ENCODE peak calls at places on chromosomes 5 and 9, in five cellular contexts. V is colonic mucosa, P is kidney, C is K562, O is ovary. B is an unnamed sample. For H3K36me3 and H3K4me1, the result is how much of the 10 kb centered on the place peaks cover.

GRCh38 chr9:21983509-21983908 is 10.7 kb downstream of the CDKN2A start:
- DNase-seq in V (no peak), P (no peak), C (no peak), O (no peak), B (no peak)

GRCh38 chr5:72412283-72413055 is 92.3 kb downstream of the PTCD2 start:
- DNase-seq in V (no peak), P (no peak), C (no peak), O (no peak), B (no peak)

GRCh38 chr5:123448743-123449142 is 25.5 kb upstream of the CEP120 start:
- DNase-seq in V (no peak), P (no peak), C (no peak), O (no peak), B (no peak)

GRCh38 chr9:122403381-122404002 is 32.7 kb downstream of the PTGS1 start:
- DNase-seq in V (no peak), P (no peak), C (no peak), O (no peak), B (no peak)

GRCh38 chr5:132428811-132429440 is 59.4 kb downstream of the SLC22A5 start:
- DNase-seq in V (no peak), P (no peak), C (no peak), O (no peak), B (no peak)

GRCh38 chr5:134114886-134115805 is 665 bp downstream of the TCF7 start:
- DNase-seq in V (no peak), P (peak), C (peak), O (peak), B (peak)

GRCh38 chr9:16540996-16541668 is 329.3 kb downstream of the BNC2 start:
- DNase-seq in V (no peak), P (no peak), C (no peak), O (no peak), B (no peak)

GRCh38 chr9:91296354-91296753 is 65.4 kb downstream of the AUH start:
- DNase-seq in V (no peak), P (no peak), C (no peak), O (no peak), B (no peak)

GRCh38 chr5:157222506-157223230 is 42.0 kb downstream of the ITK start:
- DNase-seq in V (no peak), P (no peak), C (no peak), O (no peak), B (no peak)

GRCh38 chr5:94017579-94017978 is 276.2 kb upstream of the POU5F2 start:
- DNase-seq in V (no peak), P (no peak), C (no peak), O (no peak), B (no peak)

GRCh38 chr5:94276056-94276455 is 342.3 kb downstream of the KIAA0825 start:
- DNase-seq in V (no peak), P (no peak), C (no peak), O (no peak), B (no peak)

GRCh38 chr9:128159073-128159783 is 837 bp upstream of the BBLN start:
- DNase-seq in V (peak), P (peak), C (peak), O (peak), B (peak)

GRCh38 chr9:94813379-94813778 is 86.9 kb downstream of the AOPEP start:
- DNase-seq in V (no peak), P (no peak), C (no peak), O (no peak), B (no peak)

DNA sequence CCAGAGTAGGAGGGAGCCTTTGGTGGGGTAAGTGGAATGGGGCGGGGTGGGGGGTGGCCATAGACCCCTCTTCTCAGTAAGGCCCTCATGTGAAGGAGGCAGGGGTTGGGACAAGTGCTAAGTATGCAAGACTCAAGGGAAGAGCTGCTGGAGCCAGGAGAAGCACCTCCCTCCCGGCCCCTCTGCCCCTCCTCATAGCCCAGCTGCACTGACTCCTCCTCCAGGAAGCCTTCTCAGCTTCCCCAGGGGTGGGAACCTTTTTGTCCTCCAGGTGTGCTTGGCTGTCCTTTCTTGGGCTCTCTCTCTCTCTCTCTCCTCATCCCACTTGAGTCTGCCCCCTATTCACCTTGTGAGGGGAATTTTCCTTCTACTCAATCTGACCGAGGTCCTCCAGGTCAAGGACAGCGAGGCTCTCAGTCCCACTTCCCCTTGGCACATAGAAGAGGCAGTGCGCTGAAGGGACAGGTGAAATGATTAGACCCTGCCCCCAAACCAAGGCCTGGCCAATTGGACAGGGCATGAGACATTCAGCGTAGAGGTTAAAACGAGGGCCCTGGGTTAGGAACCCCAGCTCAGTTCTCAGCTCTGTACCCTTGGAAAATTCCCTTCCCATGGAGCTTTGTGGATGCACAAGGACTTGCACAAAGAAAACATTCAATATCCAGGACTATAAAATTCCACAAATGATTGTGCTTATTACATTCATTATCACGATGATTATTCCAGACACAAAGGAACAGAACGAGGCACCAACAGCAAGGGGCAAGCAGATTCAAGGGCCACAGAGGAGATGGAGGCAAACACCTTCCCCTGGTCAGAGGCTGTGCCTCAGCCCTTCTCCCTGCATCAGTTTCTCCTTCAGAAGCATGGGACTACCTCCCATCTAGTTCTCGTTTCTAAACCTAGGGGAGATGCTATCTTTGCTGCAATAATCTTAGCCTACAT is 45.6 kb upstream of the IL17B start:
- DNase-seq in V (no peak), P (no peak), C (no peak), O (no peak), B (no peak)
- H3K36me3 ChIP-seq in V (under half), P (under half), C (under half), O (under half), B (under half)

DNA sequence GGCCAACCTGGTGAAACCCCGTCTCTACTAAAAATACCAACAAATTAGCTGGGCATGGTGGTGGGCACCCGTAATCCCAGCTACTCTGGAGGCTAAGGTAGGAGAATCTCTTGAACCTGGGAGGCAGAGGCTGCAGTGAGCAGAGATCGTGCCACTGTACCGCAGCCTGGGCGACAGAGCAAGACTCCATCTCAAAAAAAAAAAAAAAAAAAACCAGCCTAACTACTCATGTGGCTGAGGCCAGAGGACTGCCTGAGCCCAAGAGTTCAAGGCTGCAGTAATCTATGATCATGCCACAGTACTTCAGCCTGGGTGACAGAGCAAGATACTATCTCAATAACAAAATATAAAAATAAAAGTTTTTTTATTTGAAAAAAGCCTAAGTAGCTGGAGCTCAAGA is 3.2 kb downstream of the UBTD2 start:
- DNase-seq in V (no peak), P (no peak), C (no peak), O (no peak), B (no peak)
- H3K4me3 ChIP-seq in V (no peak), P (no peak), C (no peak), O (no peak), B (no peak)

DNA sequence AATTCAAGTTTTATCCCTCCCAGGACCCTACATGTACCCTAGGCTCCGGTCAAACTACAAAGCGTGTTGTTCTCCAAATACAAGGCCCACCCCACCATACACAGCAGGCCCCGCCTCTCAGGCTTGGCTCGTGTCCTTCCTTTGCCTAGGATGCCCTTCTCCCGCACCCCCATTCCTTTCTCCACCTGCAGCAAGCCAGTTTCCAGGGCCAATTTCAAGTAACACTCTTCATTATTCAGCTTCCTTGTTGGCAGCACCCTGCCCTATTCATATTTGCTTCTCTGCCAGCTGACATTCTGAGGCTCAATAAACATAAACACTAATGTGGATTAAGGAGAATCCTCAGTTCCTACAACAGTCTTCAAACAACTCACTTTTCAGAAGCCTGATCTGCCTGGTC is 31.7 kb downstream of the EPB41L4B start:
- DNase-seq in V (no peak), P (no peak), C (no peak), O (no peak), B (no peak)
- H3K4me1 ChIP-seq in V (under half), P (under half), C (under half), O (under half), B (under half)

GRCh38 chr5:42553461-42553860 is 130.2 kb downstream of the GHR start:
- DNase-seq in V (no peak), P (no peak), C (no peak), O (no peak), B (no peak)

GRCh38 chr5:42555797-42556196 is 132.6 kb downstream of the GHR start:
- DNase-seq in V (no peak), P (no peak), C (no peak), O (no peak), B (no peak)

GRCh38 chr5:42552597-42552996 is 129.4 kb downstream of the GHR start:
- DNase-seq in V (no peak), P (no peak), C (no peak), O (no peak), B (no peak)

GRCh38 chr5:42557689-42558088 is 134.4 kb downstream of the GHR start:
- DNase-seq in V (no peak), P (no peak), C (no peak), O (no peak), B (no peak)

DNA sequence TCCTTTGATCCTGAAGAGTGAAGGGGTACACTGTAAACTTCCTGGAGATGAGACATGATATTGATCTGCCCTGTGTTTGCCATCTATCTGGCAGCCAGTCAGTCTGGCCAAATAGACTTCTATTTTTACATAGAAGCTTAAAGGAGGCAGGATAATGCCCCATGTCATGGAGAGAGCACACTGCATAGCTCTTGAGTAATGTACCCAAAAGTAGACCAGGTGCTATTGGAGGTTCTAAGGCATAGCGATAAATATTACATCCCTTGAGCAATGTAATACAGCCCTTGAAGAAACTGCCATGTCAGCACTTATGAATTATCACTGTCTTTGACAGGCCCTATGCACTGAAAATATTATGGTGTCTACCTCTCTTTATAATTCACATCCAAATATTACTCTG is 131.8 kb downstream of the GHR start:
- DNase-seq in V (no peak), P (no peak), C (no peak), O (no peak), B (no peak)
- H3K36me3 ChIP-seq in V (under half), P (under half), C (under half), O (under half), B (under half)

GRCh38 chr5:77812926-77813589 is 36.9 kb upstream of the TBCA start:
- DNase-seq in V (no peak), P (no peak), C (no peak), O (no peak), B (no peak)
- H3K4me3 ChIP-seq in V (no peak), P (no peak), C (no peak), O (no peak), B (no peak)

DNA sequence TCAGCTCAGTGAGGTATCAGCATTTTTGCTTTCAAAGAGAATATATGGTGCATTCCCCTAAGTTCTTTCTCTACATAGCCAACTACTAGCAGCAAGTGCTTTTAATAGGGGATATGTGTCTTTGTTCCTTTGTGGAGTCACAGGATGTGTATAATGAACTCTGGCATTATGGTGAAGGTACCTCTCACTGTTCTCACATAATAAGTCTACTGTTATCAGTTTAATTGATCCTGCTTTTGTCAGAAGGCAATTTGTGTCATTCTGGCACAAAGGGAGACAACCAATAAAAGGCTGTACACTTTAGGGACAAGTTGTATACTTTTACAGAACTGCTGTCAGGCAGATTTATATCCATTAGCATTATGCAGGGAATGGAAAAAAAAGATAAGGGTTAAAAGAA is 531.4 kb upstream of the RIOK2 start:
- DNase-seq in V (no peak), P (no peak), C (no peak), O (no peak), B (no peak)
- H3K4me1 ChIP-seq in V (under half), P (under half), C (under half), O (under half), B (under half)

DNA sequence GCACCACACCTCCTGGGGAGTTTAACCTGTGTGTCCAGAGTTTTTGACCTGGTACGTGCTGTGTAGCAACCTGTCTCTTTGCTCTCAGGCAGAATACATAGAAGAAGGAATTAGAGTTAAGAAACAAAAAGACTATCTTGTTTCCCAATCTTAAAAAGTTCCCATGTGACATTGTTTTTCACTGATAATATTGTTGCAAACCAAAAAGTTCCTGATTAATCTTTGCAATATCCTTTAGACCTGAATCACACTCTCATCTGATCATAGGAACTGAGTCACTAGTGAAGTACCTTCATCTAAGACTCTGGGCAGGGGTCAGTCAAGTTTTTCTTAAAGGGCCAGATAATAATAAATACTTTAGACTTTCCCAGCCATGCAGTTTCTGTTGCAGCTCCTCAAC is 35.1 kb downstream of the BASP1 start:
- DNase-seq in V (no peak), P (no peak), C (no peak), O (no peak), B (no peak)
- H3K36me3 ChIP-seq in V (under half), P (under half), C (under half), O (under half), B (under half)

DNA sequence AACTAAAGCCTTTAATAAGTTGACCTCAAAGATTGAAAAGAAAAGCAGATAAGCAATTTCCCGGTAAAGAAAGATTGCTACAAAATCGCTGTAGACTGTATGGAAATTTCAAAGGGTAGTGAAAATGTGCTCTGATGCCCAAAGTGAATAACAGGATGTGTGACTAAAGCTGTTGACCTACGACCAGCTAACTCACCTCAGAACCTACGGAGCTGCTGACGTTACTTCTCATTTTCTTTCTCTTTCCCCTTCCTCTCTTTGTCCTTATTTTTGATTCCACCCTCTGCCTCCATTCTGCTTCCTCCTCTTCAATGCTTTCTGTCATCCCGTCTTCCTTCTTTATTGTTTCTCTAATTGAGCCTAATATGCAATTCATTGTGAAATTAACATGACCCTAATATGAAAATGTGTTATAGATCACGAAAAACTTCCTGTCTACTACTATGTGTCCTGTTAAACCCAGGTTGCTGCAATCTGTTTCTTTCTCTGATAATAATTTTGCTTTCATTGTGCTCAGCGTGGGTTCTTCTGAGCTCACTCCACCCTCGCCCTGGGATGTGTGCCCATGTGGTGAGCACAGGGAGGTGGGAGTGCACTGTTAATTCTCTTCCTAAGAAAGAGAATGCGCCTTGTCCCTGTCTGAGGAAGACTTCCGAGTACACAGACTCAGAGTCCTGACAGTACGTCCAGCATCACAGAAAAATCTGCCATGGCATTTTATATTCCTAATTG is 103.0 kb downstream of the PDE4D start:
- DNase-seq in V (no peak), P (no peak), C (no peak), O (no peak), B (no peak)
- H3K4me3 ChIP-seq in V (no peak), P (no peak), C (no peak), O (peak), B (no peak)

GRCh38 chr5:10985091-10985490 is 224.1 kb upstream of the DAP start:
- DNase-seq in V (no peak), P (no peak), C (no peak), O (no peak), B (no peak)
- H3K4me1 ChIP-seq in V (under half), P (under half), C (under half), O (under half), B (under half)

GRCh38 chr5:127529904-127530682 is 12.7 kb downstream of the PRRC1 start:
- DNase-seq in V (no peak), P (no peak), C (no peak), O (no peak), B (no peak)

GRCh38 chr5:127521138-127521770 is 3.8 kb downstream of the PRRC1 start:
- DNase-seq in V (no peak), P (no peak), C (no peak), O (no peak), B (no peak)

GRCh38 chr5:127519527-127519926 is 2.1 kb downstream of the PRRC1 start:
- DNase-seq in V (no peak), P (no peak), C (no peak), O (no peak), B (no peak)

GRCh38 chr5:127525181-127525580 is 7.7 kb downstream of the PRRC1 start:
- DNase-seq in V (no peak), P (no peak), C (no peak), O (no peak), B (no peak)
- H3K36me3 ChIP-seq in V (under half), P (under half), C (half or more), O (under half), B (under half)

B was measured in small intestine.